ENCODE peak calls at places on chromosomes 5 and 9, in nine cellular contexts. R is cardiac fibroblast, L is mucosa of descending colon, A is brain microvascular endothelial cell, C is AG10803, J is spleen, D is lower leg skin, B is mammary epithelial cell, U is tibial nerve. P is an unnamed sample.

GRCh38 chr9:96460877-96461276 is 10.9 kb downstream of the HABP4 start:
- DNase-seq in R (peak), L (no peak), A (no peak), C (peak), J (no peak), D (no peak), B (no peak), U (no peak), P (no peak)

GRCh38 chr5:72485366-72486052 is 21.7 kb downstream of the ZNF366 start:
- DNase-seq in R (no peak), L (no peak), A (no peak), C (no peak), J (no peak), D (no peak), B (peak), U (no peak), P (peak)

GRCh38 chr9:10259668-10260067 is 353.1 kb downstream of the PTPRD start:
- DNase-seq in R (no peak), L (no peak), A (no peak), C (no peak), J (no peak), D (no peak), B (no peak), U (no peak), P (no peak)

GRCh38 chr5:9140202-9140601 is 405.7 kb downstream of the SEMA5A start:
- DNase-seq in R (no peak), L (no peak), A (no peak), C (no peak), J (no peak), D (no peak), B (no peak), U (no peak), P (no peak)

GRCh38 chr9:97768731-97769130 is 71.6 kb upstream of the XPA start:
- DNase-seq in R (peak), L (no peak), A (peak), C (peak), J (no peak), D (no peak), B (peak), U (no peak), P (peak)

GRCh38 chr9:131872702-131873101 is 132.8 kb upstream of the RAPGEF1 start:
- DNase-seq in R (no peak), L (no peak), A (no peak), C (no peak), J (peak), D (no peak), B (no peak), U (no peak), P (no peak)

GRCh38 chr5:134600600-134600999 is 32.0 kb downstream of the SAR1B start:
- DNase-seq in R (peak), L (no peak), A (peak), C (peak), J (no peak), D (no peak), B (peak), U (no peak), P (peak)

GRCh38 chr5:121138495-121138907 is 674.4 kb downstream of the PRR16 start:
- DNase-seq in R (no peak), L (no peak), A (no peak), C (no peak), J (no peak), D (no peak), B (no peak), U (no peak), P (peak)

GRCh38 chr9:93668261-93668871 is 92.0 kb downstream of the PHF2 start:
- DNase-seq in R (no peak), L (peak), A (no peak), C (no peak), J (peak), D (peak), B (no peak), U (peak), P (no peak)

GRCh38 chr9:14296462-14296861 is 17.5 kb downstream of the NFIB start:
- DNase-seq in R (no peak), L (no peak), A (no peak), C (no peak), J (no peak), D (peak), B (no peak), U (no peak), P (peak)

GRCh38 chr5:178227138-178227659 is 5.4 kb downstream of the PHYKPL start:
- DNase-seq in R (peak), L (no peak), A (peak), C (no peak), J (peak), D (no peak), B (no peak), U (no peak), P (no peak)

GRCh38 chr5:93570294-93571110 is 10.5 kb downstream of the NR2F1-AS1 start:
- DNase-seq in R (no peak), L (no peak), A (no peak), C (no peak), J (peak), D (no peak), B (no peak), U (no peak), P (no peak)

GRCh38 chr5:113061851-113062631 is 85.4 kb downstream of the DCP2 start:
- DNase-seq in R (peak), L (no peak), A (peak), C (peak), J (no peak), D (no peak), B (peak), U (no peak), P (peak)

GRCh38 chr5:132070460-132071337 is 2.9 kb upstream of the CSF2 start:
- DNase-seq in R (peak), L (no peak), A (peak), C (peak), J (peak), D (no peak), B (no peak), U (no peak), P (no peak)

GRCh38 chr5:139110526-139111168 is 87.5 kb downstream of the SIL1 start:
- DNase-seq in R (no peak), L (no peak), A (no peak), C (no peak), J (no peak), D (peak), B (no peak), U (no peak), P (no peak)

GRCh38 chr5:39775058-39775457 is 350.3 kb upstream of the DAB2 start:
- DNase-seq in R (peak), L (no peak), A (peak), C (peak), J (no peak), D (no peak), B (no peak), U (no peak), P (peak)

GRCh38 chr9:36765468-36766341 is 193.0 kb downstream of the MELK start:
- DNase-seq in R (peak), L (peak), A (no peak), C (peak), J (peak), D (peak), B (peak), U (peak), P (peak)

GRCh38 chr5:126858441-126858840 is 81.5 kb downstream of the LMNB1 start:
- DNase-seq in R (no peak), L (no peak), A (no peak), C (no peak), J (no peak), D (no peak), B (peak), U (no peak), P (no peak)

GRCh38 chr5:78757269-78758053 is 108.9 kb upstream of the LHFPL2 start:
- DNase-seq in R (peak), L (no peak), A (peak), C (peak), J (no peak), D (no peak), B (no peak), U (peak), P (peak)

GRCh38 chr5:133754575-133755169 is 142.3 kb upstream of the FSTL4 start:
- DNase-seq in R (peak), L (no peak), A (peak), C (peak), J (no peak), D (no peak), B (peak), U (no peak), P (peak)

GRCh38 chr9:112861638-112862555 is 28.8 kb downstream of the SLC46A2 start:
- DNase-seq in R (peak), L (no peak), A (peak), C (no peak), J (peak), D (no peak), B (peak), U (no peak), P (peak)

GRCh38 chr9:133463234-133463863 is 3.6 kb downstream of the CACFD1 start:
- DNase-seq in R (no peak), L (peak), A (no peak), C (no peak), J (no peak), D (no peak), B (no peak), U (no peak), P (peak)

GRCh38 chr5:43643750-43644149 is 40.8 kb downstream of the NNT start:
- DNase-seq in R (no peak), L (no peak), A (no peak), C (no peak), J (no peak), D (no peak), B (no peak), U (no peak), P (no peak)

GRCh38 chr5:107223066-107223465 is 447.7 kb downstream of the EFNA5 start:
- DNase-seq in R (no peak), L (no peak), A (no peak), C (no peak), J (no peak), D (no peak), B (peak), U (no peak), P (peak)

GRCh38 chr9:135344523-135344901 is 135.1 kb upstream of the PPP1R26 start:
- DNase-seq in R (no peak), L (no peak), A (no peak), C (no peak), J (peak), D (no peak), B (no peak), U (no peak), P (no peak)

GRCh38 chr5:83645936-83646335 is 74.7 kb downstream of the HAPLN1 start:
- DNase-seq in R (peak), L (no peak), A (no peak), C (peak), J (no peak), D (no peak), B (no peak), U (no peak), P (peak)

GRCh38 chr5:173020154-173020581 is 36.0 kb upstream of the CREBRF start:
- DNase-seq in R (no peak), L (no peak), A (no peak), C (peak), J (no peak), D (peak), B (no peak), U (no peak), P (no peak)

GRCh38 chr9:123940721-123941534 is 11.0 kb upstream of the DENND1A start:
- DNase-seq in R (no peak), L (no peak), A (no peak), C (no peak), J (no peak), D (peak), B (no peak), U (no peak), P (no peak)

GRCh38 chr9:112326194-112326593 is 7.2 kb downstream of the PTBP3 start:
- DNase-seq in R (no peak), L (no peak), A (no peak), C (no peak), J (no peak), D (no peak), B (no peak), U (no peak), P (no peak)

GRCh38 chr5:110956280-110956912 is 115.1 kb upstream of the TSLP start:
- DNase-seq in R (no peak), L (peak), A (no peak), C (no peak), J (peak), D (no peak), B (no peak), U (no peak), P (no peak)

GRCh38 chr5:40826778-40827478 is 8.1 kb downstream of the RPL37 start:
- DNase-seq in R (no peak), L (no peak), A (no peak), C (no peak), J (no peak), D (no peak), B (no peak), U (no peak), P (no peak)

GRCh38 chr5:134139377-134139851 is 24.9 kb downstream of the TCF7 start:
- DNase-seq in R (no peak), L (peak), A (no peak), C (no peak), J (peak), D (peak), B (no peak), U (no peak), P (no peak)

GRCh38 chr5:110623875-110624274 is 102.6 kb downstream of the TMEM232 start:
- DNase-seq in R (peak), L (no peak), A (peak), C (peak), J (no peak), D (no peak), B (no peak), U (no peak), P (no peak)

GRCh38 chr5:104513194-104513602 is 950.6 kb upstream of the NUDT12 start:
- DNase-seq in R (peak), L (no peak), A (peak), C (peak), J (no peak), D (no peak), B (peak), U (no peak), P (peak)

GRCh38 chr5:139459451-139459934 is 3.0 kb downstream of the ECSCR start:
- DNase-seq in R (peak), L (peak), A (peak), C (no peak), J (peak), D (no peak), B (no peak), U (no peak), P (peak)

GRCh38 chr5:6446626-6447309 is 1.9 kb upstream of the UBE2QL1 start:
- DNase-seq in R (no peak), L (no peak), A (no peak), C (no peak), J (no peak), D (no peak), B (no peak), U (no peak), P (no peak)

GRCh38 chr9:36834736-36835135 is 199.3 kb downstream of the PAX5 start:
- DNase-seq in R (no peak), L (no peak), A (no peak), C (no peak), J (peak), D (no peak), B (no peak), U (no peak), P (no peak)

GRCh38 chr5:7208911-7209310 is 187.0 kb upstream of the ADCY2 start:
- DNase-seq in R (no peak), L (no peak), A (no peak), C (no peak), J (no peak), D (peak), B (no peak), U (peak), P (no peak)

GRCh38 chr9:8696536-8696935 is 897.0 kb upstream of the DMAC1 start:
- DNase-seq in R (no peak), L (no peak), A (no peak), C (no peak), J (no peak), D (no peak), B (no peak), U (no peak), P (no peak)

GRCh38 chr9:71691036-71691435 is 77.3 kb downstream of the CEMIP2 start:
- DNase-seq in R (no peak), L (no peak), A (no peak), C (no peak), J (no peak), D (no peak), B (peak), U (no peak), P (peak)

GRCh38 chr9:86614871-86615849 is 260.9 kb upstream of the TUT7 start:
- DNase-seq in R (peak), L (no peak), A (peak), C (peak), J (no peak), D (no peak), B (peak), U (no peak), P (peak)
- TF ChIP-seq CTCF in R (peak), L (no peak), A (peak), C (peak), J (peak), D (no peak), B (peak), U (peak), P (peak)

GRCh38 chr9:126721531-126722098 is 83.2 kb upstream of the ZBTB43 start:
- DNase-seq in R (no peak), L (peak), A (no peak), C (no peak), J (peak), D (peak), B (no peak), U (no peak), P (no peak)
- H3K4me3 ChIP-seq in R (no peak), L (no peak), A (no peak), C (no peak), J (peak), D (no peak), B (no peak), U (peak), P (no peak)

GRCh38 chr5:14444988-14445387 is 136.6 kb upstream of the OTULINL start:
- DNase-seq in R (peak), L (no peak), A (peak), C (peak), J (no peak), D (peak), B (peak), U (no peak), P (peak)

GRCh38 chr5:14449052-14449661 is 132.4 kb upstream of the OTULINL start:
- DNase-seq in R (peak), L (no peak), A (peak), C (peak), J (no peak), D (peak), B (peak), U (no peak), P (peak)

GRCh38 chr5:14445581-14446290 is 135.9 kb upstream of the OTULINL start:
- DNase-seq in R (peak), L (no peak), A (peak), C (peak), J (no peak), D (peak), B (peak), U (no peak), P (peak)

GRCh38 chr5:14450055-14450524 is 131.5 kb upstream of the OTULINL start:
- DNase-seq in R (peak), L (no peak), A (peak), C (peak), J (no peak), D (peak), B (no peak), U (peak), P (no peak)

GRCh38 chr5:14447958-14448881 is 133.4 kb upstream of the OTULINL start:
- DNase-seq in R (peak), L (no peak), A (peak), C (peak), J (no peak), D (peak), B (no peak), U (no peak), P (no peak)
- TF ChIP-seq CTCF in R (no peak), L (no peak), A (no peak), C (no peak), J (no peak), D (no peak), B (no peak), U (no peak), P (no peak)

DNA sequence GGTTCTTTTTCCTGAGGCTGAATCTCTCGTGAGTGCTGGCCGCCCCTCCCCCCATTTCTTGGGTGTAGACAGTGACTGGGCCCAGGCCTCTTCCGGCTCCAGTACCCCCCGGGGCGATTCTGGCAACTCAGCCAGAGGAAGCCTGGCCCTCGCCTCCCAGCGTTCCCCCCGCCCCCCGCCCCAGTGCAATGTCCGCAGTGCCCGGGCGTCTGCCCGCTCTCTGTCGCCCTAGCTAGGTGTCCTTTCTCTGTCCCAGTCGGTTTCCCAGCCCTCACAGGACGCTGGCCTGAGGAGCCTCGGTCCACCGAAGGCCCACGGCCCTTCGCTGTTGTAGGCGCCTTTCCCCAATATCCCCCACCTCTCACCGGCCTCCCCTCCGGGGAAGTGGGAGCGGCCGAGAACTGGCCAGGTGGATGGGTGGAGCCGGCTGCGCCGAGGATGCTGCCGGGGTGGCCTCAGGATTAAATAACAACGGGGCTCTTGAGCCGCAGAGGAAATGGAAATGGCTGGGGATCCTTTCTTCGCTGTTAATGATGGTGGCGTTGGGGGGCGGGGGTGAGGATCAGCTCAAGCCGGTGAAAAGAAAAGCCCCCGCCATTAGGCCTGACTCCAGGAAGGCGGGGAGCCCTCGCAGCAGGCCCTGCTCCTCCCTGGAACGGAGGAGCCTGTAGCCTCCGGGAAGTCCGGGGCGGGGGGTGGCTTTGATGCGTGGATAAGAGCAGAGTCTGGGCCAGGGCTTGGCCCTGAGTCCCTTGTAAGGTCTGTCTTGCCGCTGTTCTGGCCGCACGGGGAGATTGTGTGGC is 1.1 kb upstream of the SPRY4 start:
- DNase-seq in R (peak), L (peak), A (peak), C (peak), J (no peak), D (peak), B (peak), U (peak), P (peak)
- H3K4me3 ChIP-seq in R (peak), L (no peak), A (peak), C (peak), J (peak), D (no peak), B (peak), U (peak), P (peak)

P was measured in epithelial cell of esophagus.